ENCODE peak calls at places on chromosomes 3 and 15, in five cellular contexts. One of them, this sample, is unnamed.

GRCh38 chr3:45479627-45480026 is 91.3 kb downstream of the LARS2 start:
- DNase-seq in mammary epithelial cell: peak; percentile 66
- DNase-seq in tibial nerve: no peak
- DNase-seq in endothelial cell of umbilical vein: no peak
- DNase-seq in H4: no peak
- DNase-seq in this sample: no peak

GRCh38 chr15:52263563-52263962 is 32.0 kb downstream of the MYO5C start:
- DNase-seq in tibial nerve: no peak
- DNase-seq in endothelial cell of umbilical vein: no peak
- DNase-seq in mammary epithelial cell: no peak
- DNase-seq in H4: no peak
- DNase-seq in this sample: no peak

GRCh38 chr3:196400331-196400730 is 31.9 kb downstream of the UBXN7 start:
- DNase-seq in tibial nerve: no peak
- DNase-seq in H4: no peak
- DNase-seq in mammary epithelial cell: no peak
- DNase-seq in endothelial cell of umbilical vein: no peak
- DNase-seq in this sample: no peak

GRCh38 chr3:22103423-22103822 is 352.4 kb upstream of the ZNF385D start:
- DNase-seq in mammary epithelial cell: no peak
- DNase-seq in H4: no peak
- DNase-seq in endothelial cell of umbilical vein: no peak
- DNase-seq in tibial nerve: no peak
- DNase-seq in this sample: no peak

GRCh38 chr15:48469681-48470080 is 138.5 kb downstream of the DUT start:
- DNase-seq in H4: no peak
- DNase-seq in endothelial cell of umbilical vein: no peak
- DNase-seq in mammary epithelial cell: no peak
- DNase-seq in tibial nerve: no peak
- DNase-seq in this sample: no peak

GRCh38 chr3:50525987-50526386 is 22.6 kb upstream of the CACNA2D2 start:
- DNase-seq in H4: peak; percentile 29
- DNase-seq in tibial nerve: peak; percentile 28
- DNase-seq in endothelial cell of umbilical vein: no peak
- DNase-seq in mammary epithelial cell: peak; percentile 65
- DNase-seq in this sample: no peak

GRCh38 chr3:16506884-16507409 is 6.6 kb downstream of the RFTN1 start:
- DNase-seq in tibial nerve: no peak
- DNase-seq in endothelial cell of umbilical vein: no peak
- DNase-seq in mammary epithelial cell: no peak
- DNase-seq in H4: no peak
- DNase-seq in this sample: no peak

GRCh38 chr15:75693501-75694240 is 19.0 kb downstream of the CSPG4 start:
- DNase-seq in tibial nerve: no peak
- DNase-seq in endothelial cell of umbilical vein: peak; percentile 84
- DNase-seq in mammary epithelial cell: peak; percentile 56
- DNase-seq in H4: peak; percentile 42
- DNase-seq in this sample: no peak

GRCh38 chr3:114290911-114291901 is 2.6 kb upstream of the TIGIT start:
- DNase-seq in H4: peak; percentile 67
- DNase-seq in endothelial cell of umbilical vein: peak; percentile 50
- DNase-seq in tibial nerve: peak; percentile 59
- DNase-seq in mammary epithelial cell: peak; percentile 14
- DNase-seq in this sample: peak; percentile 92

GRCh38 chr3:134430174-134430573 is 55.6 kb downstream of the ANAPC13 start:
- DNase-seq in mammary epithelial cell: no peak
- DNase-seq in H4: no peak
- DNase-seq in endothelial cell of umbilical vein: no peak
- DNase-seq in tibial nerve: no peak
- DNase-seq in this sample: no peak

GRCh38 chr15:79923068-79923514 is 26.3 kb upstream of the MTHFS start:
- DNase-seq in mammary epithelial cell: peak; percentile 64
- DNase-seq in endothelial cell of umbilical vein: peak; percentile 49
- DNase-seq in tibial nerve: peak; percentile 14
- DNase-seq in H4: peak; percentile 43
- DNase-seq in this sample: peak; percentile 83

GRCh38 chr15:39574416-39574815 is 6.5 kb upstream of the THBS1 start:
- DNase-seq in H4: no peak
- DNase-seq in endothelial cell of umbilical vein: no peak
- DNase-seq in mammary epithelial cell: peak; percentile 54
- DNase-seq in tibial nerve: no peak
- DNase-seq in this sample: no peak

GRCh38 chr3:143237036-143237688 is 117.6 kb downstream of the CHST2 start:
- DNase-seq in mammary epithelial cell: no peak
- DNase-seq in endothelial cell of umbilical vein: no peak
- DNase-seq in tibial nerve: no peak
- DNase-seq in H4: no peak
- DNase-seq in this sample: no peak

GRCh38 chr3:149435936-149436885 is 38.3 kb upstream of the TM4SF4 start:
- DNase-seq in H4: peak; percentile 86
- DNase-seq in tibial nerve: no peak
- DNase-seq in endothelial cell of umbilical vein: no peak
- DNase-seq in mammary epithelial cell: no peak
- DNase-seq in this sample: no peak

GRCh38 chr3:121660356-121661171 is at the start of gene HCLS1:
- DNase-seq in mammary epithelial cell: no peak
- DNase-seq in endothelial cell of umbilical vein: peak; percentile 72
- DNase-seq in H4: no peak
- DNase-seq in tibial nerve: peak; percentile 41
- DNase-seq in this sample: no peak

GRCh38 chr3:31462050-31462569 is 70.6 kb upstream of the STT3B start:
- DNase-seq in H4: no peak
- DNase-seq in endothelial cell of umbilical vein: peak; percentile 40
- DNase-seq in tibial nerve: no peak
- DNase-seq in mammary epithelial cell: peak; percentile 33
- DNase-seq in this sample: no peak

GRCh38 chr3:177352424-177352823 is 155.1 kb upstream of the TBL1XR1 start:
- DNase-seq in H4: no peak
- DNase-seq in mammary epithelial cell: no peak
- DNase-seq in tibial nerve: no peak
- DNase-seq in endothelial cell of umbilical vein: no peak
- DNase-seq in this sample: no peak

GRCh38 chr15:77032647-77033416 is 37.9 kb downstream of the PSTPIP1 start:
- DNase-seq in tibial nerve: no peak
- DNase-seq in H4: no peak
- DNase-seq in mammary epithelial cell: no peak
- DNase-seq in endothelial cell of umbilical vein: no peak
- DNase-seq in this sample: no peak

GRCh38 chr3:57112206-57112605 is 51.7 kb downstream of the SPATA12 start:
- DNase-seq in H4: no peak
- DNase-seq in mammary epithelial cell: no peak
- DNase-seq in endothelial cell of umbilical vein: no peak
- DNase-seq in tibial nerve: no peak
- DNase-seq in this sample: no peak

GRCh38 chr3:140920029-140920428 is 21.6 kb upstream of the SLC25A36 start:
- DNase-seq in endothelial cell of umbilical vein: no peak
- DNase-seq in mammary epithelial cell: peak; percentile 51
- DNase-seq in tibial nerve: no peak
- DNase-seq in H4: no peak
- DNase-seq in this sample: no peak

GRCh38 chr15:76953913-76954312 is 22.4 kb downstream of the RCN2 start:
- DNase-seq in mammary epithelial cell: no peak
- DNase-seq in endothelial cell of umbilical vein: no peak
- DNase-seq in H4: no peak
- DNase-seq in tibial nerve: no peak
- DNase-seq in this sample: no peak

GRCh38 chr15:60972301-60972700 is 256.8 kb downstream of the RORA start:
- DNase-seq in tibial nerve: no peak
- DNase-seq in endothelial cell of umbilical vein: peak; percentile 25
- DNase-seq in mammary epithelial cell: peak; percentile 46
- DNase-seq in H4: no peak
- DNase-seq in this sample: no peak

GRCh38 chr3:31775383-31775782 is 205.7 kb downstream of the OSBPL10 start:
- DNase-seq in endothelial cell of umbilical vein: no peak
- DNase-seq in H4: no peak
- DNase-seq in mammary epithelial cell: no peak
- DNase-seq in tibial nerve: no peak
- DNase-seq in this sample: no peak

GRCh38 chr3:89252865-89253264 is 145.4 kb downstream of the EPHA3 start:
- DNase-seq in H4: no peak
- DNase-seq in mammary epithelial cell: no peak
- DNase-seq in endothelial cell of umbilical vein: no peak
- DNase-seq in tibial nerve: no peak
- DNase-seq in this sample: no peak

GRCh38 chr3:185744997-185745843 is 79.6 kb downstream of the IGF2BP2 start:
- DNase-seq in endothelial cell of umbilical vein: peak; percentile 81
- DNase-seq in tibial nerve: no peak
- DNase-seq in H4: peak; percentile 34
- DNase-seq in mammary epithelial cell: peak; percentile 96
- DNase-seq in this sample: no peak

GRCh38 chr3:170739410-170739809 is 130.6 kb downstream of the RPL22L1 start:
- DNase-seq in mammary epithelial cell: no peak
- DNase-seq in H4: no peak
- DNase-seq in tibial nerve: no peak
- DNase-seq in endothelial cell of umbilical vein: no peak
- DNase-seq in this sample: no peak

GRCh38 chr3:126551839-126552687 is 6.7 kb downstream of the C3orf22 start:
- DNase-seq in tibial nerve: no peak
- DNase-seq in endothelial cell of umbilical vein: no peak
- DNase-seq in mammary epithelial cell: no peak
- DNase-seq in H4: no peak
- DNase-seq in this sample: peak; percentile 13

GRCh38 chr15:89167267-89168176 is 53.9 kb downstream of the RLBP1 start:
- DNase-seq in mammary epithelial cell: peak; percentile 90
- DNase-seq in endothelial cell of umbilical vein: peak; percentile 92
- DNase-seq in H4: peak; percentile 85
- DNase-seq in tibial nerve: no peak
- DNase-seq in this sample: no peak

GRCh38 chr15:96158938-96159337 is 171.6 kb upstream of the NR2F2 start:
- DNase-seq in tibial nerve: peak; percentile 45
- DNase-seq in endothelial cell of umbilical vein: peak; percentile 96
- DNase-seq in H4: no peak
- DNase-seq in mammary epithelial cell: no peak
- DNase-seq in this sample: no peak